ENCODE peak calls at places on chromosomes 12 and 14, in eight cellular contexts. Z, X, F, D, V, H, A and E are unnamed samples.

GRCh38 chr12:75984577-75985182 is 46.9 kb downstream of the PHLDA1 start:
- DNase-seq in V (no peak), D (no peak), Z (no peak), X (no peak), A (no peak), H (no peak), F (no peak), E (no peak)

GRCh38 chr14:71460091-71460490 is 472.1 kb upstream of the RGS6 start:
- DNase-seq in D (no peak), V (no peak), Z (no peak), A (no peak), F (no peak), H (no peak), X (no peak), E (no peak)

GRCh38 chr14:50000215-50001145 is 107.6 kb downstream of the ARF6 start:
- DNase-seq in H (peak; percentile 97), F (peak; percentile 86), V (no peak), D (peak; percentile 91), Z (peak; percentile 39), X (peak; percentile 59), A (peak; percentile 62), E (no peak)

GRCh38 chr12:67222302-67222701 is 46.9 kb upstream of the CAND1 start:
- DNase-seq in V (no peak), X (no peak), H (peak; percentile 65), D (peak; percentile 75), Z (no peak), A (no peak), F (no peak), E (no peak)

GRCh38 chr14:68458840-68459469 is 333.9 kb downstream of the ZFP36L1 start:
- DNase-seq in H (peak; percentile 76), A (no peak), V (peak; percentile 60), D (peak; percentile 71), X (no peak), Z (no peak), F (peak; percentile 74), E (no peak)

GRCh38 chr14:32171469-32171868 is 30.4 kb upstream of the RNU6-7 start:
- DNase-seq in X (no peak), A (no peak), H (no peak), D (no peak), V (no peak), F (no peak), Z (no peak), E (no peak)

GRCh38 chr12:53504004-53504920 is 3.0 kb downstream of the NPFF start:
- DNase-seq in Z (no peak), F (peak; percentile 38), X (no peak), A (no peak), H (no peak), D (no peak), V (no peak), E (no peak)

GRCh38 chr14:22814373-22814772 is 862 bp downstream of the SLC7A7 start:
- DNase-seq in F (no peak), X (no peak), Z (no peak), V (no peak), A (no peak), H (no peak), D (no peak), E (no peak)

GRCh38 chr14:28773917-28774691 is 7.5 kb downstream of the FOXG1 start:
- DNase-seq in A (no peak), H (peak; percentile 60), V (peak; percentile 92), F (no peak), D (peak; percentile 95), Z (no peak), X (no peak), E (peak; percentile 75)

GRCh38 chr12:130081420-130081819 is 80.8 kb upstream of the FZD10 start:
- DNase-seq in X (no peak), Z (no peak), A (no peak), V (no peak), D (no peak), H (no peak), F (no peak), E (no peak)

GRCh38 chr12:124413401-124413800 is 118.5 kb downstream of the RFLNA start:
- DNase-seq in F (no peak), A (no peak), V (no peak), Z (no peak), X (no peak), H (no peak), D (no peak), E (no peak)

GRCh38 chr14:101716077-101716950 is 45.2 kb upstream of the PPP2R5C start:
- DNase-seq in F (no peak), H (no peak), X (no peak), A (no peak), D (peak; percentile 49), V (no peak), Z (no peak), E (no peak)

GRCh38 chr14:37874429-37875109 is 279.1 kb downstream of the TTC6 start:
- DNase-seq in D (peak; percentile 98), A (peak; percentile 45), F (peak; percentile 84), X (peak; percentile 46), V (peak; percentile 57), Z (peak; percentile 65), H (peak; percentile 69), E (peak; percentile 66)

GRCh38 chr14:31510222-31510621 is 22.4 kb upstream of the GPR33 start:
- DNase-seq in F (no peak), A (no peak), D (no peak), H (peak; percentile 43), Z (no peak), V (no peak), X (no peak), E (no peak)

GRCh38 chr14:102280376-102280962 is 24.5 kb downstream of the MOK start:
- DNase-seq in Z (no peak), X (no peak), F (no peak), H (peak; percentile 98), A (no peak), D (no peak), V (no peak), E (no peak)

GRCh38 chr14:77325746-77326094 is 4.9 kb downstream of the GSTZ1 start:
- DNase-seq in A (no peak), V (no peak), H (no peak), Z (no peak), X (no peak), D (peak; percentile 72), F (no peak), E (no peak)

GRCh38 chr12:68175566-68176033 is 16.1 kb upstream of the IFNG start:
- DNase-seq in H (no peak), F (no peak), V (no peak), Z (peak; percentile 20), X (peak; percentile 24), A (peak; percentile 39), D (peak; percentile 61), E (peak; percentile 61)